ENCODE peak calls at places on chromosomes 6 and 20, in five cellular contexts. X is effector CD4-positive, alpha-beta T cell; U is AG09309; Z is neuronal stem cell; F is MM.1S. D is an unnamed sample.

GRCh38 chr20:8438748-8439147 is 306.7 kb downstream of the PLCB1 start:
- DNase-seq in U (no peak), X (no peak), Z (no peak), F (no peak), D (no peak)

GRCh38 chr6:13581700-13582229 is 7.4 kb downstream of the SIRT5 start:
- DNase-seq in Z (no peak), U (no peak), F (no peak), X (no peak), D (no peak)

GRCh38 chr6:11650297-11650696 is 112.7 kb downstream of the TMEM170B start:
- DNase-seq in F (no peak), X (no peak), Z (peak; percentile 61), U (no peak), D (no peak)

GRCh38 chr6:112571486-112571885 is 224.4 kb downstream of the RFPL4B start:
- DNase-seq in Z (no peak), X (no peak), U (no peak), F (no peak), D (no peak)

GRCh38 chr6:69026243-69026642 is 391.2 kb downstream of the ADGRB3 start:
- DNase-seq in Z (no peak), F (no peak), U (no peak), X (no peak), D (no peak)

GRCh38 chr6:163459536-163459935 is 45.0 kb downstream of the QKI start:
- DNase-seq in Z (no peak), X (no peak), U (no peak), F (no peak), D (no peak)

GRCh38 chr20:15837563-15837962 is 735.7 kb downstream of the KIF16B start:
- DNase-seq in U (no peak), Z (no peak), F (no peak), X (no peak), D (no peak)

GRCh38 chr20:46282669-46283068 is 25.6 kb downstream of the CDH22 start:
- DNase-seq in U (no peak), X (no peak), F (no peak), Z (peak; percentile 17), D (no peak)

GRCh38 chr6:6656287-6656686 is 67.8 kb downstream of the LY86 start:
- DNase-seq in F (no peak), X (no peak), Z (no peak), U (no peak), D (no peak)